ENCODE peak calls at places on chromosomes 13 and 19, in four cellular contexts. One of them, this sample, is unnamed.

GRCh38 chr19:5337886-5338595 is 2.6 kb downstream of the PTPRS start:
- DNase-seq in K562: no peak
- DNase-seq in HepG2: no peak
- DNase-seq in A549: no peak
- DNase-seq in this sample: no peak

GRCh38 chr19:13727798-13728197 is 36.5 kb upstream of the MRI1 start:
- DNase-seq in K562: no peak
- DNase-seq in HepG2: no peak
- DNase-seq in A549: no peak
- DNase-seq in this sample: no peak

GRCh38 chr19:3589949-3590348 is 4.7 kb downstream of the GIPC3 start:
- DNase-seq in K562: no peak
- DNase-seq in HepG2: no peak
- DNase-seq in A549: no peak
- DNase-seq in this sample: no peak

GRCh38 chr19:50492303-50493052 is 15.8 kb upstream of the GARIN5A start:
- DNase-seq in K562: peak
- DNase-seq in HepG2: no peak
- DNase-seq in A549: no peak
- DNase-seq in this sample: no peak

GRCh38 chr13:83881917-83882625 is at the start of gene SLITRK1:
- DNase-seq in K562: no peak
- DNase-seq in HepG2: no peak
- DNase-seq in A549: no peak
- DNase-seq in this sample: peak

GRCh38 chr13:102870677-102871415 is 25.0 kb downstream of the ERCC5 start:
- DNase-seq in K562: peak
- DNase-seq in HepG2: peak
- DNase-seq in A549: peak
- DNase-seq in this sample: peak

GRCh38 chr19:49801966-49802661 is 11.0 kb downstream of the FUZ start:
- DNase-seq in K562: no peak
- DNase-seq in HepG2: no peak
- DNase-seq in A549: no peak
- DNase-seq in this sample: peak

GRCh38 chr19:7628589-7629311 is 595 bp downstream of the XAB2 start:
- DNase-seq in K562: peak
- DNase-seq in HepG2: no peak
- DNase-seq in A549: no peak
- DNase-seq in this sample: no peak

GRCh38 chr13:20664304-20664703 is 39.2 kb upstream of the IL17D start:
- DNase-seq in K562: no peak
- DNase-seq in HepG2: no peak
- DNase-seq in A549: no peak
- DNase-seq in this sample: no peak

GRCh38 chr19:42594617-42595489 is at the start of gene CEACAM8:
- DNase-seq in K562: no peak
- DNase-seq in HepG2: no peak
- DNase-seq in A549: no peak
- DNase-seq in this sample: no peak

GRCh38 chr19:11570039-11570462 is 7.4 kb downstream of the ACP5 start:
- DNase-seq in K562: no peak
- DNase-seq in HepG2: no peak
- DNase-seq in A549: no peak
- DNase-seq in this sample: no peak

GRCh38 chr13:100611678-100612492 is 23.3 kb upstream of the GGACT start:
- DNase-seq in K562: no peak
- DNase-seq in HepG2: no peak
- DNase-seq in A549: no peak
- DNase-seq in this sample: no peak

GRCh38 chr19:49503582-49503962 is 7.3 kb downstream of the RPS11 start:
- DNase-seq in K562: no peak
- DNase-seq in HepG2: no peak
- DNase-seq in A549: no peak
- DNase-seq in this sample: no peak

GRCh38 chr19:56312787-56313343 is 1.8 kb downstream of the ZSCAN5A start:
- DNase-seq in K562: no peak
- DNase-seq in HepG2: no peak
- DNase-seq in A549: no peak
- DNase-seq in this sample: no peak

GRCh38 chr19:56315076-56315828 is 613 bp upstream of the ZSCAN5A start:
- DNase-seq in K562: peak
- DNase-seq in HepG2: peak
- DNase-seq in A549: peak
- DNase-seq in this sample: peak

GRCh38 chr19:56316728-56317127 is 2.1 kb upstream of the ZSCAN5A start:
- DNase-seq in K562: no peak
- DNase-seq in HepG2: peak
- DNase-seq in A549: no peak
- DNase-seq in this sample: no peak

GRCh38 chr19:56314018-56314583 is 538 bp downstream of the ZSCAN5A start:
- DNase-seq in K562: no peak
- DNase-seq in HepG2: peak
- DNase-seq in A549: peak
- DNase-seq in this sample: peak

DNA sequence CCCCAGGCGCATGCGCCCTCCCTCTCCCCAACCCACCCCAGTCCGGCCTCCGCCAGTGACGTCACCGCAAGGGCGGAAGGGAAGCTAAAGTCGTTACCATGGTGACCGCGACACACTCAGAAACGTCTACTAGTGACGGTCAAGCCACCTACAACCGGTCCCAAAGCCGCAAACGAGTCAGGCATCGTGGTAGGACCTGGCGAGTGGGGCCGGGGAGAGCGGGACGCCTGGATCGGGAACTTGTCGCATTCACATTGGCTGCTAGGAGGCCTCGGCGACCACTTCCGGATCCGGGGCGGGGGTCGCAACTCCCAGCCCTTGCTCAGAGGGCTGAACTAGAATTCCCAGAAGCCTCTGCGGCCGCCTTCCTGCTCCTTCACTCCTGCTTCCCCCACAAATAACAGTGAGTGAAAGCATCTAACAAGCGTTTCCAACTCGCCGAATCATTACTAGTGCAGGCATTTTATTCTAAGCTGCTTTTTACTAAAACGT is at the start of gene ZSCAN5A:
- DNase-seq in K562: peak
- DNase-seq in HepG2: peak
- DNase-seq in A549: peak
- DNase-seq in this sample: peak
- TF ChIP-seq PHF8 in K562: peak
- TF ChIP-seq PHF8 in HepG2: peak
- TF ChIP-seq PHF8 in A549: peak
- TF ChIP-seq PHF8 in this sample: peak

DNA sequence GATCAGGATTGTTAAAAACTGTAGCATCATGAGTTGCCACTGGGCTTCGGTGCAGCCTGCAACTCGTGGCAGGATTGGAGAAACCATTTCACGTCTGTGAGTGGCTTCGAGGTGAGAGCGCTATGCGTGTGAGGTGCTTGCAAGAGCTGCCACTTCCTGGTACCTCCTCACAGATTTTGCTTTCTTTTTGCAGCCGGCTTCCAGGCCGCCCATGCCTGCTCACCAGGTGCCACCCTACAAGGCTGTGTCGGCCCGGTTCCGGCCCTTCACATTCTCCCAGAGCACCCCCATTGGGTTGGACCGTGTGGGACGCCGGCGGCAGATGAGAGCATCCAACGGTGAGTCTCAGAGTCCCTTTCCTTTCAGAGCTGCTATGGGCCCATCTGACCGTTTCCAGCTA is 57.9 kb upstream of the C1QTNF9 start:
- DNase-seq in K562: no peak
- DNase-seq in HepG2: no peak
- DNase-seq in A549: no peak
- DNase-seq in this sample: no peak
- TF ChIP-seq PHF8 in K562: no peak
- TF ChIP-seq PHF8 in HepG2: no peak
- TF ChIP-seq PHF8 in A549: no peak
- TF ChIP-seq PHF8 in this sample: no peak

DNA sequence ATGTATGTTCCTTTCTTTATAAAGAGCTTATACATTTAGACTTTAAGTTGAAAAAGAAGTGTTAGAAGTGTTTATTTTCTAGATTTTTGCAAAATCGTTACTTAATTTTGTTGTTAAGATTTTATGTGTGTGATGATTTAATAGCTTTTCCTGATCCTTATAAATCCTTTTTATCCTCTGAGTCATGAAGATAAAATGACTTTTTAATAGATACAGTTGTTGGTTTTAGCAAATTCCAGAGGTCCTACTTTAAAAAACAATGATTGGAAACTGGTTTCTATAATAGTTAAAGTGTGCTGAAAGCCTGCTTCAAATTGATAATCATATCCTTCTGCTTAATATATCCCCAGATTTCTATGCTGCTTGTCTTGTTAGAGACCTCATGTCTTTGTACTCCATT is 39.0 kb downstream of the RNASEH2B start:
- DNase-seq in K562: no peak
- DNase-seq in HepG2: no peak
- DNase-seq in A549: no peak
- DNase-seq in this sample: no peak
- TF ChIP-seq PHF8 in K562: no peak
- TF ChIP-seq PHF8 in HepG2: no peak
- TF ChIP-seq PHF8 in A549: no peak
- TF ChIP-seq PHF8 in this sample: no peak

GRCh38 chr19:16088351-16088984 is 12.2 kb downstream of the TPM4 start:
- DNase-seq in K562: peak
- DNase-seq in HepG2: no peak
- DNase-seq in A549: no peak
- DNase-seq in this sample: no peak

GRCh38 chr19:16084067-16084685 is 7.9 kb downstream of the TPM4 start:
- DNase-seq in K562: no peak
- DNase-seq in HepG2: no peak
- DNase-seq in A549: no peak
- DNase-seq in this sample: no peak

GRCh38 chr19:16088985-16089846 is 12.9 kb downstream of the TPM4 start:
- DNase-seq in K562: no peak
- DNase-seq in HepG2: peak
- DNase-seq in A549: no peak
- DNase-seq in this sample: no peak

GRCh38 chr19:16085115-16085514 is 8.8 kb downstream of the TPM4 start:
- DNase-seq in K562: no peak
- DNase-seq in HepG2: no peak
- DNase-seq in A549: no peak
- DNase-seq in this sample: no peak

GRCh38 chr19:16087940-16088339 is 11.6 kb downstream of the TPM4 start:
- DNase-seq in K562: no peak
- DNase-seq in HepG2: no peak
- DNase-seq in A549: no peak
- DNase-seq in this sample: no peak
- TF ChIP-seq PHF8 in K562: no peak
- TF ChIP-seq PHF8 in HepG2: no peak
- TF ChIP-seq PHF8 in A549: no peak
- TF ChIP-seq PHF8 in this sample: no peak

DNA sequence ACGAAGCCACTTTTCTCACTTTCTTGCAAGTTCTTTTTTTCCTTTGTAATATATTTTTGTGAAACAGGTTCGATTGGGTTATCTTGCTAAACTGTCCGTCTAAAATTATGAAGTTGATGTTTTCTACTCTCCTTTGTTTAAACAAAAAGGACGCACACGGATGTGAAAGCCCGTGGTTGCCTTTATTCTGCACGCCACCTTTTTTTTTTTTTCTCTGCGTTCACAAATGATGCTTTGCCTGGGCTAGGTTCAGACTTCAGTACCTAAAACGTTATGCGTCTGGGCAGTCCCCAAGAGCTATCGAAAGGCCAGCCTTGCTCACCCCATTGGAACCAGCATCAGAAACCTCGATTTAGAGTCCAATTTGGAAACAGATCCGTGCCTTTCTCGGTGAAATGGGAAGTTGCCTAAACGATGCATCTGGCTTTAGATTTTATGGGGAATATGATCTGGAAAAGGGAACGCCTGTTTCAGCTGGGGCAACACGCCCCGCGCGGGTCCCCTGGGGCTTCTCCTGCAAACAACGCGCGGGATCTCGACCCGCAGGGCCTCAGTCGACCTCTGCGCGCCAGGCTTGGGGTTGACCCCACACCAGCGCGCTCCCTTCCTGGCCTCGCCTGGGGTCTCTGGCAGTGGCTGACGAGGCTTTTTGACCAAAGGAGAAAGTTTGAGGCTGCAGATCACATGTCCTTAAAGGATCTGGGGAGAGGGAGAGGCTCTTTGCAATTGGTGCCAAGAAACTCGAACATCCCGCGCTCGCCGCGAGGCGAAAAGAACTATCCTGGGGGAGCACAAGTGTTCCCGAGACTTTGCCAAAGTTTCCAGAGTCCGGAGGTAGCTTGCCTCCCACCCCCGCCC is 114.0 kb downstream of the KCNRG start:
- DNase-seq in K562: no peak
- DNase-seq in HepG2: no peak
- DNase-seq in A549: no peak
- DNase-seq in this sample: peak
- TF ChIP-seq PHF8 in K562: no peak
- TF ChIP-seq PHF8 in HepG2: no peak
- TF ChIP-seq PHF8 in A549: no peak
- TF ChIP-seq PHF8 in this sample: no peak

DNA sequence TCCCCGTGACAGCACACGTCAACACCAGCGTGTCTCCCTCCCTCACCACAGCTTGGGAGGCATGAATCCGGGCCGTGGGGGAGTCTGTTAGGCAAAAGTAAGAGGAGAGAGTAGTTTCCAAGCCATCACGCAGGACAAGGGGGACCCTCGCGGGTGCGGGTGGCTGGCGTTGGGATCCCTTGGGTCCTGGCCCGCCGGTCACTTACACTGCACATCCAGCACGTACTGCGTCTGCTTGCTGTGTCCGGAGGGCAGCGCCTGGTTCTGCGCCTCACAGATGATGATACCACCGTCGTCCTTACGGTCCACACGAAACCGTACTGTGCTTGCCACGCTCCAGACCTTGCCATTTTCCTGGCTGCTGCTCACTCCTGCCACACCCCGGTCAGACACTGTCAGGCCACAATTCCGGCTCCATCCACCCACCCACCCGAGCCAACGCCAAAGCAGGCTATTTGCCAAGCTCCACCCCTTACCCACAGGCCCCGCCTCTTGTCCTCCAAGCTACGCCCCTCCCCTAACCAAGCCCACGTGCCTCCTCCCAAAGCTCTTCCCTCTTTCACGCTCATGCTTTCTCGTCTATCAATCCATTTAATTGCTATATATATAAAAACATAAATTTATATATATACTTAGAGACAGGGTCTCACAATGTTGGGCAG is 6.6 kb upstream of the ZNF428 start:
- DNase-seq in K562: peak
- DNase-seq in HepG2: no peak
- DNase-seq in A549: peak
- DNase-seq in this sample: no peak
- TF ChIP-seq PHF8 in K562: no peak
- TF ChIP-seq PHF8 in HepG2: no peak
- TF ChIP-seq PHF8 in A549: no peak
- TF ChIP-seq PHF8 in this sample: no peak

DNA sequence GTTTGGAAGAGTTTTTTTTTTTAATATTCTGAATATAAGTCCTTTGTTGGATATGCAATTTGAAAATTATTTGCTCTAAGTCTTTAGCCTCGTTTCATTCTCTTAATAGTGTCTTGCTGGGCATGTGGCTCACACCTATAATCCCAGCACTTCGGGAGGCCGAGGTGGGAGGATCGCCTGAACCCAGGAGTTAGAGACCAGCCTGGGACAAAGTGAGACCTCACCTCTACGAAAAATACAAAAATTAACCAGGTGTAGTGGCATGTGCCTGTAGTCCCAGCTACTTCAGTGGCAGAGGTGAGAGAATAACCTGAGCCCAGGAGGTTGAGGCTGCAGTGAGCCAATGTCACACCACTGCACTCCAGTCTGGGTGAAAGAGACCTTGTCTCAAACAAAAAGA is 87.3 kb upstream of the UBAC2 start:
- DNase-seq in K562: no peak
- DNase-seq in HepG2: no peak
- DNase-seq in A549: no peak
- DNase-seq in this sample: no peak
- TF ChIP-seq PHF8 in K562: no peak
- TF ChIP-seq PHF8 in HepG2: no peak
- TF ChIP-seq PHF8 in A549: no peak
- TF ChIP-seq PHF8 in this sample: no peak

This sample was measured in H1.